ENCODE peak calls at places on chromosomes 7 and 10, in five cellular contexts. X, S, F, A and G are unnamed samples. For H3K4me1, the result is how much of the 10 kb centered on the place peaks cover.

GRCh38 chr10:52951819-52952218 is 179.2 kb upstream of the MBL2 start:
- DNase-seq in F (no peak), S (no peak), X (peak), A (peak), G (no peak)

GRCh38 chr7:150820148-150820547 is 19.6 kb downstream of the TMEM176A start:
- DNase-seq in F (no peak), S (no peak), A (no peak), X (no peak), G (no peak)

GRCh38 chr7:21651697-21652096 is 108.9 kb downstream of the DNAH11 start:
- DNase-seq in A (no peak), X (no peak), F (no peak), S (no peak), G (no peak)

GRCh38 chr10:73907841-73908517 is 3.0 kb upstream of the PLAU start:
- DNase-seq in F (peak), A (no peak), X (no peak), S (peak), G (no peak)

GRCh38 chr7:33886100-33886623 is 19.2 kb upstream of the BMPER start:
- DNase-seq in F (no peak), S (no peak), X (no peak), A (no peak), G (no peak)

GRCh38 chr7:148515237-148515636 is 75.3 kb upstream of the C7orf33 start:
- DNase-seq in X (no peak), S (no peak), F (no peak), A (no peak), G (no peak)

GRCh38 chr10:37403776-37404175 is 278.4 kb downstream of the ANKRD30A start:
- DNase-seq in A (no peak), F (no peak), S (no peak), X (no peak), G (no peak)

GRCh38 chr10:116146374-116146773 is 126.6 kb downstream of the GFRA1 start:
- DNase-seq in A (no peak), F (no peak), S (no peak), X (no peak), G (no peak)

GRCh38 chr7:21367081-21367480 is 60.8 kb upstream of the SP4 start:
- DNase-seq in A (no peak), F (no peak), X (peak), S (no peak), G (no peak)

GRCh38 chr10:43905502-43906236 is 257.0 kb upstream of the ZNF32 start:
- DNase-seq in A (no peak), S (no peak), X (no peak), F (no peak), G (no peak)

GRCh38 chr7:97116308-97116707 is 1.2 kb upstream of the SDHAF3 start:
- DNase-seq in S (peak), A (peak), X (no peak), F (no peak), G (no peak)

GRCh38 chr10:25753776-25754175 is 180.3 kb upstream of the MYO3A start:
- DNase-seq in F (no peak), X (no peak), S (peak), A (no peak), G (no peak)

GRCh38 chr7:68439897-68440296 is 1158.4 kb upstream of the AUTS2 start:
- DNase-seq in F (no peak), A (no peak), S (no peak), X (no peak), G (no peak)

GRCh38 chr10:55966131-55966530 is 394.9 kb downstream of the ZWINT start:
- DNase-seq in A (no peak), S (no peak), F (no peak), X (no peak), G (no peak)

GRCh38 chr7:4957847-4958476 is 1.0 kb downstream of the MMD2 start:
- DNase-seq in X (no peak), S (no peak), F (peak), A (no peak), G (no peak)

GRCh38 chr7:36806897-36807296 is 82.6 kb upstream of the AOAH start:
- DNase-seq in F (no peak), S (no peak), A (no peak), X (no peak), G (no peak)

GRCh38 chr10:73648252-73648651 is 7.0 kb upstream of the MYOZ1 start:
- DNase-seq in A (no peak), X (no peak), F (peak), S (no peak), G (no peak)

GRCh38 chr7:120931243-120931642 is 19.3 kb upstream of the ING3 start:
- DNase-seq in X (no peak), S (no peak), F (no peak), A (no peak), G (no peak)

GRCh38 chr10:117762819-117763172 is 220.2 kb downstream of the EMX2 start:
- DNase-seq in X (no peak), S (no peak), F (no peak), A (no peak), G (no peak)

GRCh38 chr10:31071232-31071999 is 39.8 kb upstream of the ZNF438 start:
- DNase-seq in S (no peak), A (no peak), X (no peak), F (no peak), G (no peak)

GRCh38 chr10:93061594-93062498 is 1.2 kb downstream of the CYP26C1 start:
- DNase-seq in S (no peak), X (no peak), F (peak), A (no peak), G (no peak)

GRCh38 chr10:116444527-116445142 is 17.0 kb downstream of the PNLIPRP3 start:
- DNase-seq in S (no peak), A (no peak), F (no peak), X (peak), G (no peak)

GRCh38 chr10:132889556-132889955 is 52.8 kb downstream of the CFAP46 start:
- DNase-seq in S (peak), X (no peak), F (no peak), A (no peak), G (peak)

GRCh38 chr10:101889256-101890210 is 45.9 kb upstream of the KCNIP2 start:
- DNase-seq in X (peak), A (peak), F (no peak), S (peak), G (no peak)

GRCh38 chr10:72308320-72308987 is 34.7 kb downstream of the DDIT4 start:
- DNase-seq in X (peak), S (peak), A (no peak), F (peak), G (no peak)

GRCh38 chr7:2380461-2380860 is 22.9 kb upstream of the CHST12 start:
- DNase-seq in F (no peak), S (no peak), A (no peak), X (no peak), G (no peak)

GRCh38 chr7:157866525-157866924 is 529.7 kb downstream of the DNAJB6 start:
- DNase-seq in A (no peak), S (no peak), F (peak), X (no peak), G (no peak)

GRCh38 chr10:7933262-7933661 is 115.0 kb downstream of the TAF3 start:
- DNase-seq in X (no peak), A (no peak), F (no peak), S (no peak), G (no peak)

GRCh38 chr7:29622335-29623265 is 59.0 kb downstream of the PRR15 start:
- DNase-seq in S (no peak), A (no peak), F (no peak), X (no peak), G (peak)

GRCh38 chr7:133794490-133794889 is 332.6 kb upstream of the LRGUK start:
- DNase-seq in X (no peak), F (no peak), S (no peak), A (no peak), G (no peak)

GRCh38 chr10:92590623-92591549 is 2.0 kb upstream of the KIF11 start:
- DNase-seq in F (no peak), A (peak), X (no peak), S (peak), G (no peak)

GRCh38 chr10:87641065-87641464 is 18.6 kb upstream of the PAPSS2 start:
- DNase-seq in S (no peak), A (no peak), F (no peak), X (no peak), G (no peak)

GRCh38 chr7:158941821-158942605 is 85.7 kb downstream of the DYNC2I1 start:
- DNase-seq in F (no peak), S (no peak), A (no peak), X (no peak), G (no peak)

GRCh38 chr10:70690584-70690983 is 18.3 kb downstream of the ADAMTS14 start:
- DNase-seq in A (no peak), S (no peak), X (no peak), F (no peak), G (no peak)

GRCh38 chr10:71080381-71081228 is 131.8 kb upstream of the UNC5B start:
- DNase-seq in S (peak), F (peak), A (no peak), X (no peak), G (peak)

GRCh38 chr7:92725161-92725925 is 111.0 kb downstream of the CDK6 start:
- DNase-seq in X (no peak), F (no peak), A (no peak), S (no peak), G (no peak)
- H3K4me1 ChIP-seq in X (under half), F (under half), A (under half), S (under half), G (under half)

DNA sequence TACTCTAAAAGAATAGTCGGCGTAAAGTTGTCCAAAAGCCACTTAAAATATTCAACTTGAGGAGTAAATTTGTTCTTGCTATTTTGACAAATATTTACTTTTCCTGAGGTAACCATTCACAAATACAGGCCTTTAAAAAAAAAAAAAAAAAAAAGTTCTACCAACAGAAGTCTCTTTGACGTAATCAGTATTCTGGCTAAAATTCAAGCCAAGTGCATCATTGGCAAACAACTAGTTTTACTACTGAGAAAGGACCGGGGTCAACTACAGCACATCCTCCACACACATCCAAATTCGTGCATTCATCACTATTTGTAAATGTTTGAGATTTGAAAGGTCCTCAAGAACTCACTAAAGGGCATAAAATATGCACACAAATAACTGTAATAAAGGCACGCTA is 2.0 kb downstream of the OAT start:
- DNase-seq in F (no peak), X (no peak), A (peak), S (no peak), G (no peak)
- H3K4me3 ChIP-seq in F (no peak), X (peak), A (no peak), S (no peak), G (no peak)

DNA sequence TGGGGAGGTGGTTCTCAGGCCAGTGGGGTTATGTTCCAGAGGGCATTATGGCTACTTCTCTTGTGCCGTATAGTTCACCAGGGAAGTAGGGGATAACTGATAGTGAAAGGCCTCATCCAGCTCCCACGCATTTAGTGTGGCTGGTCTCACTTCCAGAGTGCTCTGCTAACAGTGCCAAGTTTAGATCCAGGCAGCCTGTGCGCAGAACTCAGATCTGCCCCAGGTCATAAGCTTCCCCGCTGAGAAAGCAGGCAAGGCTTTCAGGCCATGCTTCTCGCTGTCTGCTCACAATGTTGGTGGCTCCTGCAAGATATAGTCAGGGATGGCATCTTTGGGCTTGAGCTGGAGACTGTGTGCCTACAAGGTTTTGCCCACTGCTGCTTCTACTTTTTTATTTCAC is 11.3 kb downstream of the AGK start:
- DNase-seq in S (no peak), X (no peak), A (no peak), F (no peak), G (no peak)
- H3K27ac ChIP-seq in S (no peak), X (no peak), A (no peak), F (no peak), G (no peak)

GRCh38 chr10:124063736-124064135 is 29.7 kb downstream of the CHST15 start:
- DNase-seq in X (peak), F (no peak), S (peak), A (peak), G (no peak)
- H3K4me1 ChIP-seq in X (under half), F (under half), S (under half), A (under half), G (under half)

DNA sequence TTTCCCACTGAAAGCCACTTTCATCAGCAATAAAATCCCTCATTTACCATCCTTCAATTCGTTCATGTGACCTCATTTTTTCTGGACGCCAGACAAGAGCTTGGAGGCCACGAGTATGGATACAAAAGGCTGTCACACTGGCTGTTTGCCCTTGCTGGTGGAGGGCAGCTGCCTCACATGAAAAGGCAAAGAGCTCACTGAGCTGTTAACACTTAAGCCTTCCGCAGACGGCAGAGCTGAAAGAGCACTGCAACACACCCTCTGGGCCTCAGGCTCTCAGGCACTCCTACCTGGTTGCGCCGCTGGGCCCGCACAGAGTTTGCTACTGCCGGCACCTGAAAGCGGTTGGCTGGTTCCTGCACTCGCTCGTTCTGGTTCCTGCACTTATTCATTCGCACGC is 193.5 kb downstream of the CFTR start:
- DNase-seq in F (peak), A (peak), X (peak), S (peak), G (no peak)
- H3K4me3 ChIP-seq in F (no peak), A (no peak), X (no peak), S (no peak), G (no peak)